ENCODE peak calls at places on chromosomes 5 and 9, in seven cellular contexts. B is CD8-positive, alpha-beta memory T cell; G is AG08396; T is NCI-H1092 treated with DMSO at 0.1 percent for 48 hours; U is HCT116; Z is HFF-Myc; J is GM03348. R is an unnamed sample.

GRCh38 chr9:38423939-38424843 is at the start of gene IGFBPL1:
- DNase-seq in B (no peak), G (peak), T (peak), U (no peak), Z (no peak), J (peak), R (peak)

GRCh38 chr5:95261369-95262175 is 23.3 kb downstream of the MCTP1 start:
- DNase-seq in B (no peak), G (no peak), T (peak), U (no peak), Z (peak), J (peak), R (peak)

GRCh38 chr9:110971234-110971633 is 67.0 kb downstream of the LPAR1 start:
- DNase-seq in B (no peak), G (no peak), T (no peak), U (no peak), Z (no peak), J (no peak), R (no peak)

GRCh38 chr5:75192804-75193203 is 43.9 kb downstream of the ANKRD31 start:
- DNase-seq in B (no peak), G (no peak), T (no peak), U (no peak), Z (no peak), J (no peak), R (no peak)

GRCh38 chr9:101421653-101422065 is 13.9 kb downstream of the ALDOB start:
- DNase-seq in B (no peak), G (no peak), T (no peak), U (no peak), Z (no peak), J (no peak), R (no peak)

GRCh38 chr9:107484117-107484723 is 5.3 kb downstream of the KLF4 start:
- DNase-seq in B (no peak), G (peak), T (peak), U (peak), Z (peak), J (peak), R (peak)

GRCh38 chr9:102185962-102186361 is 447.5 kb upstream of the GRIN3A start:
- DNase-seq in B (no peak), G (no peak), T (no peak), U (no peak), Z (no peak), J (no peak), R (no peak)

GRCh38 chr5:79727722-79728355 is 38.2 kb downstream of the CMYA5 start:
- DNase-seq in B (no peak), G (no peak), T (no peak), U (no peak), Z (no peak), J (no peak), R (peak)

GRCh38 chr9:129111762-129112151 is 542 bp downstream of the PTPA start:
- DNase-seq in B (no peak), G (peak), T (peak), U (no peak), Z (no peak), J (peak), R (peak)

GRCh38 chr9:117725426-117725887 is 21.3 kb downstream of the TLR4 start:
- DNase-seq in B (no peak), G (no peak), T (no peak), U (no peak), Z (no peak), J (peak), R (peak)

GRCh38 chr5:78016831-78017529 is 240.8 kb upstream of the TBCA start:
- DNase-seq in B (no peak), G (no peak), T (peak), U (no peak), Z (no peak), J (no peak), R (no peak)

GRCh38 chr5:15768936-15769335 is 269.0 kb downstream of the FBXL7 start:
- DNase-seq in B (no peak), G (no peak), T (no peak), U (no peak), Z (no peak), J (no peak), R (no peak)

GRCh38 chr9:112245126-112245525 is 70.0 kb upstream of the SUSD1 start:
- DNase-seq in B (no peak), G (no peak), T (no peak), U (no peak), Z (no peak), J (no peak), R (no peak)

GRCh38 chr9:136852664-136853595 is 784 bp downstream of the MAMDC4 start:
- DNase-seq in B (no peak), G (no peak), T (no peak), U (no peak), Z (no peak), J (no peak), R (no peak)

GRCh38 chr9:114394523-114395193 is 6.9 kb upstream of the AKNA start:
- DNase-seq in B (no peak), G (no peak), T (peak), U (no peak), Z (no peak), J (no peak), R (no peak)

GRCh38 chr9:136945333-136946227 is 537 bp downstream of the C8G start:
- DNase-seq in B (no peak), G (no peak), T (no peak), U (no peak), Z (no peak), J (no peak), R (no peak)

GRCh38 chr9:131194767-131195166 is 69.4 kb downstream of the NUP214 start:
- DNase-seq in B (no peak), G (no peak), T (no peak), U (no peak), Z (no peak), J (no peak), R (no peak)

GRCh38 chr9:98654247-98654646 is 54.5 kb downstream of the GABBR2 start:
- DNase-seq in B (no peak), G (peak), T (peak), U (no peak), Z (peak), J (peak), R (peak)

GRCh38 chr9:3662671-3663070 is 136.9 kb upstream of the RFX3 start:
- DNase-seq in B (no peak), G (peak), T (no peak), U (no peak), Z (no peak), J (no peak), R (no peak)

GRCh38 chr5:172530406-172530805 is 76.1 kb upstream of the SH3PXD2B start:
- DNase-seq in B (no peak), G (no peak), T (no peak), U (no peak), Z (no peak), J (peak), R (no peak)

GRCh38 chr5:173238312-173239232 is 3.6 kb upstream of the NKX2-5 start:
- DNase-seq in B (no peak), G (no peak), T (no peak), U (no peak), Z (no peak), J (no peak), R (no peak)

GRCh38 chr5:139746691-139747582 is 48.7 kb upstream of the PSD2 start:
- DNase-seq in B (peak), G (no peak), T (peak), U (no peak), Z (no peak), J (peak), R (peak)

GRCh38 chr9:99249619-99250018 is 27.5 kb downstream of the SEC61B start:
- DNase-seq in B (no peak), G (no peak), T (no peak), U (no peak), Z (no peak), J (no peak), R (peak)

GRCh38 chr5:64958757-64959391 is 190.1 kb downstream of the CWC27 start:
- DNase-seq in B (no peak), G (peak), T (no peak), U (peak), Z (no peak), J (peak), R (peak)

GRCh38 chr5:126020770-126021169 is 402.4 kb upstream of the GRAMD2B start:
- DNase-seq in B (no peak), G (no peak), T (no peak), U (no peak), Z (no peak), J (no peak), R (no peak)

GRCh38 chr9:134206317-134207300 is 42.2 kb upstream of the RNU6ATAC start:
- DNase-seq in B (no peak), G (no peak), T (no peak), U (no peak), Z (no peak), J (no peak), R (no peak)

GRCh38 chr5:43661102-43661501 is 58.1 kb downstream of the NNT start:
- DNase-seq in B (no peak), G (no peak), T (no peak), U (peak), Z (no peak), J (no peak), R (peak)

GRCh38 chr5:28269978-28270377 is 1231.6 kb upstream of the CDH9 start:
- DNase-seq in B (no peak), G (no peak), T (no peak), U (no peak), Z (no peak), J (no peak), R (no peak)

GRCh38 chr5:156587012-156587411 is 260.0 kb downstream of the SGCD start:
- DNase-seq in B (no peak), G (no peak), T (no peak), U (no peak), Z (no peak), J (no peak), R (no peak)

GRCh38 chr5:178431063-178431776 is 159.0 kb downstream of the COL23A1 start:
- DNase-seq in B (no peak), G (no peak), T (no peak), U (no peak), Z (no peak), J (no peak), R (no peak)

GRCh38 chr9:16721972-16722371 is 148.5 kb downstream of the BNC2 start:
- DNase-seq in B (no peak), G (peak), T (no peak), U (no peak), Z (no peak), J (no peak), R (peak)

GRCh38 chr9:75814667-75815066 is 75.8 kb upstream of the PCSK5 start:
- DNase-seq in B (no peak), G (no peak), T (no peak), U (no peak), Z (no peak), J (no peak), R (no peak)

GRCh38 chr5:146088098-146088497 is 17.3 kb downstream of the PLAC8L1 start:
- DNase-seq in B (no peak), G (no peak), T (no peak), U (no peak), Z (no peak), J (no peak), R (no peak)

GRCh38 chr5:1090538-1090937 is 21.3 kb downstream of the SLC12A7 start:
- DNase-seq in B (no peak), G (no peak), T (no peak), U (no peak), Z (no peak), J (no peak), R (peak)

GRCh38 chr9:102967979-102968378 is 27.2 kb upstream of the CYLC2 start:
- DNase-seq in B (no peak), G (no peak), T (no peak), U (no peak), Z (no peak), J (no peak), R (no peak)

GRCh38 chr5:111072949-111073682 is 1.6 kb downstream of the TSLP start:
- DNase-seq in B (peak), G (peak), T (peak), U (peak), Z (no peak), J (peak), R (peak)

R was measured in GM23248.